ENCODE peak calls at places on chromosomes 7 and 10, in four cellular contexts. One of them, this sample, is unnamed.

GRCh38 chr10:35040761-35041501 is 49.2 kb downstream of the CUL2 start:
- DNase-seq in testis: no peak
- DNase-seq in pancreas: no peak
- DNase-seq in colonic mucosa: no peak
- DNase-seq in this sample: no peak

GRCh38 chr7:44743750-44744149 is 4.9 kb upstream of the ZMIZ2 start:
- DNase-seq in testis: no peak
- DNase-seq in pancreas: no peak
- DNase-seq in colonic mucosa: no peak
- DNase-seq in this sample: no peak

GRCh38 chr10:77738496-77739158 is 101.0 kb upstream of the KCNMA1 start:
- DNase-seq in testis: no peak
- DNase-seq in pancreas: no peak
- DNase-seq in colonic mucosa: no peak
- DNase-seq in this sample: no peak

GRCh38 chr10:2262333-2262732 is 525.0 kb upstream of the ADARB2 start:
- DNase-seq in testis: no peak
- DNase-seq in pancreas: no peak
- DNase-seq in colonic mucosa: no peak
- DNase-seq in this sample: no peak

GRCh38 chr7:109059089-109059488 is 489.4 kb downstream of the DNAJB9 start:
- DNase-seq in testis: no peak
- DNase-seq in pancreas: no peak
- DNase-seq in colonic mucosa: no peak
- DNase-seq in this sample: no peak

GRCh38 chr10:78802866-78803265 is 265.9 kb upstream of the ZMIZ1 start:
- DNase-seq in testis: no peak
- DNase-seq in pancreas: no peak
- DNase-seq in colonic mucosa: peak
- DNase-seq in this sample: peak

GRCh38 chr7:48389977-48390376 is 218.7 kb downstream of the ABCA13 start:
- DNase-seq in testis: no peak
- DNase-seq in pancreas: no peak
- DNase-seq in colonic mucosa: no peak
- DNase-seq in this sample: no peak

GRCh38 chr7:84422790-84423189 is 228.2 kb upstream of the SEMA3A start:
- DNase-seq in testis: no peak
- DNase-seq in pancreas: no peak
- DNase-seq in colonic mucosa: no peak
- DNase-seq in this sample: no peak

GRCh38 chr10:130459011-130459410 is 322.8 kb downstream of the GLRX3 start:
- DNase-seq in testis: no peak
- DNase-seq in pancreas: peak
- DNase-seq in colonic mucosa: no peak
- DNase-seq in this sample: peak

GRCh38 chr7:15305002-15305600 is 256.7 kb downstream of the AGMO start:
- DNase-seq in testis: peak
- DNase-seq in pancreas: peak
- DNase-seq in colonic mucosa: peak
- DNase-seq in this sample: peak

GRCh38 chr10:48582970-48583369 is 21.9 kb downstream of the ARHGAP22 start:
- DNase-seq in testis: peak
- DNase-seq in pancreas: no peak
- DNase-seq in colonic mucosa: no peak
- DNase-seq in this sample: no peak

GRCh38 chr10:102405632-102406031 is 10.1 kb downstream of the NFKB2 start:
- DNase-seq in testis: no peak
- DNase-seq in pancreas: no peak
- DNase-seq in colonic mucosa: no peak
- DNase-seq in this sample: no peak

GRCh38 chr10:89164080-89164479 is 43.0 kb downstream of the CH25H start:
- DNase-seq in testis: peak
- DNase-seq in pancreas: no peak
- DNase-seq in colonic mucosa: no peak
- DNase-seq in this sample: no peak

GRCh38 chr10:118042827-118043242 is 3.9 kb downstream of the RAB11FIP2 start:
- DNase-seq in testis: no peak
- DNase-seq in pancreas: peak
- DNase-seq in colonic mucosa: no peak
- DNase-seq in this sample: no peak

GRCh38 chr7:15870337-15870736 is 183.9 kb upstream of the MEOX2 start:
- DNase-seq in testis: no peak
- DNase-seq in pancreas: no peak
- DNase-seq in colonic mucosa: no peak
- DNase-seq in this sample: no peak

GRCh38 chr10:70772627-70773026 is 12.6 kb downstream of the TBATA start:
- DNase-seq in testis: peak
- DNase-seq in pancreas: no peak
- DNase-seq in colonic mucosa: no peak
- DNase-seq in this sample: peak

GRCh38 chr7:146090023-146090645 is 26.5 kb upstream of the CNTNAP2 start:
- DNase-seq in testis: no peak
- DNase-seq in pancreas: no peak
- DNase-seq in colonic mucosa: no peak
- DNase-seq in this sample: no peak

GRCh38 chr7:102028206-102028826 is 210.9 kb downstream of the CUX1 start:
- DNase-seq in testis: no peak
- DNase-seq in pancreas: no peak
- DNase-seq in colonic mucosa: no peak
- DNase-seq in this sample: no peak

GRCh38 chr10:100970076-100970913 is 991 bp downstream of the SEMA4G start:
- DNase-seq in testis: peak
- DNase-seq in pancreas: peak
- DNase-seq in colonic mucosa: peak
- DNase-seq in this sample: no peak

GRCh38 chr10:13871087-13871486 is 284.3 kb downstream of the PRPF18 start:
- DNase-seq in testis: no peak
- DNase-seq in pancreas: no peak
- DNase-seq in colonic mucosa: no peak
- DNase-seq in this sample: no peak

GRCh38 chr7:158024351-158024715 is 563.3 kb downstream of the PTPRN2 start:
- DNase-seq in testis: no peak
- DNase-seq in pancreas: no peak
- DNase-seq in colonic mucosa: no peak
- DNase-seq in this sample: no peak

GRCh38 chr10:23384364-23384763 is 39.8 kb upstream of the C10orf67 start:
- DNase-seq in testis: no peak
- DNase-seq in pancreas: no peak
- DNase-seq in colonic mucosa: no peak
- DNase-seq in this sample: peak

GRCh38 chr10:28036587-28036986 is 37.7 kb upstream of the ODAD2 start:
- DNase-seq in testis: no peak
- DNase-seq in pancreas: no peak
- DNase-seq in colonic mucosa: no peak
- DNase-seq in this sample: no peak

GRCh38 chr7:155871211-155871610 is 58.9 kb upstream of the SHH start:
- DNase-seq in testis: no peak
- DNase-seq in pancreas: no peak
- DNase-seq in colonic mucosa: peak
- DNase-seq in this sample: peak

GRCh38 chr7:99453105-99453504 is 12.9 kb downstream of the ATP5MF start:
- DNase-seq in testis: no peak
- DNase-seq in pancreas: no peak
- DNase-seq in colonic mucosa: no peak
- DNase-seq in this sample: no peak

GRCh38 chr7:56026538-56026937 is 24.7 kb downstream of the PSPH start:
- DNase-seq in testis: no peak
- DNase-seq in pancreas: no peak
- DNase-seq in colonic mucosa: no peak
- DNase-seq in this sample: no peak

GRCh38 chr7:50556247-50556976 is 8.8 kb downstream of the DDC start:
- DNase-seq in testis: no peak
- DNase-seq in pancreas: no peak
- DNase-seq in colonic mucosa: peak
- DNase-seq in this sample: no peak

GRCh38 chr10:90347239-90347638 is 510.6 kb downstream of the HTR7 start:
- DNase-seq in testis: no peak
- DNase-seq in pancreas: no peak
- DNase-seq in colonic mucosa: no peak
- DNase-seq in this sample: no peak

GRCh38 chr10:90344226-90344625 is 513.6 kb downstream of the HTR7 start:
- DNase-seq in testis: no peak
- DNase-seq in pancreas: no peak
- DNase-seq in colonic mucosa: no peak
- DNase-seq in this sample: no peak

GRCh38 chr10:90352288-90352687 is 505.6 kb downstream of the HTR7 start:
- DNase-seq in testis: no peak
- DNase-seq in pancreas: no peak
- DNase-seq in colonic mucosa: no peak
- DNase-seq in this sample: no peak

GRCh38 chr10:90354914-90355313 is 502.9 kb downstream of the HTR7 start:
- DNase-seq in testis: no peak
- DNase-seq in pancreas: no peak
- DNase-seq in colonic mucosa: no peak
- DNase-seq in this sample: no peak

DNA sequence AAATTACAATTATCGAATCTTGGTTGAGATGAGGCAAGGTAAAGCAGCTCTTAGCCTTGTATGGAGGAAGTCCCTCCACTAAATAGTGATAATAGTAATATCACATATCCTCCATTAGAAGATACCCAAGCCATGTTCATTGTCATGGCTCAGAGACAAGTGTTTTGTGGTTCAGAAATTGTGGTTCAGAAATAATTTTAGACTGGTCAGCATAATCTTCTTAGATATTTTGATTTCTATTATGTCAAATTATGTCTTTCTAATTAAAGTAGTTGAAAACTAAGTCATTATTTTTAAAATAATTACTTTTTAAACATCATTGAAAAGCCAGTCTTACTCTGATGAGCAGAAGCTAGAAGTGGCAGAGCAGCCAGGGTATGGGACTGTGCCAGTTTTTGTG is 507.7 kb downstream of the HTR7 start:
- DNase-seq in testis: no peak
- DNase-seq in pancreas: no peak
- DNase-seq in colonic mucosa: no peak
- DNase-seq in this sample: no peak
- TF ChIP-seq CTCF in testis: no peak
- TF ChIP-seq CTCF in pancreas: no peak
- TF ChIP-seq CTCF in colonic mucosa: no peak
- TF ChIP-seq CTCF in this sample: no peak

GRCh38 chr7:124124201-124124600 is 91.3 kb upstream of the TMEM229A start:
- DNase-seq in testis: no peak
- DNase-seq in pancreas: no peak
- DNase-seq in colonic mucosa: no peak
- DNase-seq in this sample: no peak
- H3K4me3 ChIP-seq in testis: no peak
- H3K4me3 ChIP-seq in pancreas: no peak
- H3K4me3 ChIP-seq in colonic mucosa: no peak
- H3K4me3 ChIP-seq in this sample: no peak

GRCh38 chr10:83961620-83962019 is 177.7 kb upstream of the GHITM start:
- DNase-seq in testis: no peak
- DNase-seq in pancreas: no peak
- DNase-seq in colonic mucosa: no peak
- DNase-seq in this sample: no peak
- TF ChIP-seq CTCF in testis: no peak
- TF ChIP-seq CTCF in pancreas: no peak
- TF ChIP-seq CTCF in colonic mucosa: no peak
- TF ChIP-seq CTCF in this sample: no peak

DNA sequence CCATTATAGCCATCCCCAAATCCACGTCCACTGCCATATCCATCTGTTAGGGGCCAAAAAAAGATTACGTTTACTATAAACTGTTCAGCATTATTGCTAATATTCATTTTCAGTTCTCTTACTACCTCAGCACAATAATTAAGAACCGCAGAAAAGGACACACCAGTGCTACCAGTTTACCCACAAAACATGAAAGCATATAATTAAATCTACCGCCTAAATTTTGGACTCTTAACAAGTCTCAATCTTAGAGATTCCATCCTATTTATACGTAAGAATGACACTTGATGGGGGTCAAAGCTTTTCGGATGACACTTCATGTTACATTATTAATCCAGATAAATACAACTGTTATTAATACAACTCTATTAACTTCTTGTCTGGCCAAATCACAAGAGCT is 4.7 kb downstream of the HNRNPA2B1 start:
- DNase-seq in testis: no peak
- DNase-seq in pancreas: no peak
- DNase-seq in colonic mucosa: no peak
- DNase-seq in this sample: no peak
- H3K4me3 ChIP-seq in testis: no peak
- H3K4me3 ChIP-seq in pancreas: peak
- H3K4me3 ChIP-seq in colonic mucosa: no peak
- H3K4me3 ChIP-seq in this sample: no peak

GRCh38 chr7:53904355-53904754 is 637.8 kb upstream of the VSTM2A start:
- DNase-seq in testis: no peak
- DNase-seq in pancreas: no peak
- DNase-seq in colonic mucosa: no peak
- DNase-seq in this sample: no peak

DNA sequence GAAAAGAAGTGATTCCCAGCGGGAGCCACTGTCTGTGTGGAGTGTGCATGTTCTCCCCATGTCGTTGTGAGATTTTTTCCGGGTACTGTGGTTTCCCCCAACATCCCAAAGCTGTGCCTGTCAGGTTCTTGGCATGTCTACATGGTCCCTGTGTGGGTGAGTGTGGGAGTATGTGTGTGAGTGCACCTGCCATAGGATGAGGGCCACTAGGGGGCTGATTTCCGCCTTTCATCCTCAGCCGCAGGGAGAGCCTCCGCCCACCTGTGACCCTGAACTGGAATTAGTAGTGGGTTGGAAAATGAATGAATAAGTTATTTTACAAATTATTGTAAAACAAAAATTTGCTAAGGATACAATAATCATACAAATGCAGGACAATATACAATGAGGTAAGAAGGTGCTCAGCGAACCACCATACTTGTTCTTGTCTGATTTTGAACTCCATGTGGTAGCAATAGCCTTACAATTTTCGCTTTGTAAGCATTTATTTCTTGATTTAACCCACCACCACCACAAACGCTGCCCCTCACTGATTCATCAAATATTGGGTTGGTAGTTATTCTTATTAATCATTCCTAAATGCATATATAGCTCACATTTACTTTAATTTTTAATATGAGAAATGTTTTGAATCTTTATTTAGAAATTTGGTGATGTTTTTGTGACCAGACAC is 641.2 kb upstream of the VSTM2A start:
- DNase-seq in testis: no peak
- DNase-seq in pancreas: no peak
- DNase-seq in colonic mucosa: no peak
- DNase-seq in this sample: no peak
- TF ChIP-seq CTCF in testis: no peak
- TF ChIP-seq CTCF in pancreas: no peak
- TF ChIP-seq CTCF in colonic mucosa: no peak
- TF ChIP-seq CTCF in this sample: no peak

This sample was measured in lower leg skin.